ENCODE peak calls at places on chromosome 16, in five cellular contexts. One of them, this sample, is unnamed.
A peak's percentile ranks its signal among the peaks of the same experiment; 100 is the strongest.

GRCh38 chr16:67516296-67517177 is 12.1 kb upstream of the RIPOR1 start:
- DNase-seq in Caco-2: no peak
- DNase-seq in ovary: no peak
- DNase-seq in AG09309: peak; percentile 21
- DNase-seq in Calu3: no peak
- DNase-seq in this sample: no peak

GRCh38 chr16:4323845-4324478 is 8.1 kb downstream of the GLIS2 start:
- DNase-seq in Caco-2: no peak
- DNase-seq in ovary: peak; percentile 80
- DNase-seq in AG09309: no peak
- DNase-seq in Calu3: peak; percentile 66
- DNase-seq in this sample: peak; percentile 70

GRCh38 chr16:49652441-49653175 is 203.3 kb downstream of the ZNF423 start:
- DNase-seq in Caco-2: no peak
- DNase-seq in ovary: peak; percentile 74
- DNase-seq in AG09309: peak; percentile 54
- DNase-seq in Calu3: no peak
- DNase-seq in this sample: no peak

GRCh38 chr16:75494696-75495601 is at the start of gene CHST6:
- DNase-seq in Caco-2: peak; percentile 71
- DNase-seq in ovary: no peak
- DNase-seq in AG09309: no peak
- DNase-seq in Calu3: peak; percentile 76
- DNase-seq in this sample: peak; percentile 70

GRCh38 chr16:15521390-15521757 is 87.0 kb downstream of the BMERB1 start:
- DNase-seq in Caco-2: no peak
- DNase-seq in ovary: no peak
- DNase-seq in AG09309: no peak
- DNase-seq in Calu3: no peak
- DNase-seq in this sample: no peak

GRCh38 chr16:56849690-56850680 is 15.0 kb upstream of the SLC12A3 start:
- DNase-seq in Caco-2: no peak
- DNase-seq in ovary: no peak
- DNase-seq in AG09309: no peak
- DNase-seq in Calu3: no peak
- DNase-seq in this sample: no peak

GRCh38 chr16:4651842-4652241 is 27.2 kb downstream of the MGRN1 start:
- DNase-seq in Caco-2: no peak
- DNase-seq in ovary: no peak
- DNase-seq in AG09309: no peak
- DNase-seq in Calu3: no peak
- DNase-seq in this sample: no peak

GRCh38 chr16:77863250-77863649 is 74.9 kb downstream of the VAT1L start:
- DNase-seq in Caco-2: no peak
- DNase-seq in ovary: no peak
- DNase-seq in AG09309: no peak
- DNase-seq in Calu3: no peak
- DNase-seq in this sample: no peak

GRCh38 chr16:64826374-64826773 is 295.5 kb downstream of the CDH11 start:
- DNase-seq in Caco-2: no peak
- DNase-seq in ovary: no peak
- DNase-seq in AG09309: no peak
- DNase-seq in Calu3: no peak
- DNase-seq in this sample: no peak

GRCh38 chr16:8929086-8929748 is 34.5 kb downstream of the USP7 start:
- DNase-seq in Caco-2: no peak
- DNase-seq in ovary: no peak
- DNase-seq in AG09309: no peak
- DNase-seq in Calu3: no peak
- DNase-seq in this sample: peak; percentile 42

GRCh38 chr16:84088695-84089395 is 27.9 kb downstream of the MBTPS1 start:
- DNase-seq in Caco-2: peak; percentile 44
- DNase-seq in ovary: no peak
- DNase-seq in AG09309: no peak
- DNase-seq in Calu3: no peak
- DNase-seq in this sample: no peak

GRCh38 chr16:23518435-23518891 is 8.2 kb upstream of the GGA2 start:
- DNase-seq in Caco-2: no peak
- DNase-seq in ovary: no peak
- DNase-seq in AG09309: no peak
- DNase-seq in Calu3: no peak
- DNase-seq in this sample: no peak

GRCh38 chr16:4663756-4664465 is 29.5 kb upstream of the NUDT16L1 start:
- DNase-seq in Caco-2: no peak
- DNase-seq in ovary: no peak
- DNase-seq in AG09309: no peak
- DNase-seq in Calu3: no peak
- DNase-seq in this sample: no peak

GRCh38 chr16:48611329-48612137 is 1.6 kb upstream of the N4BP1 start:
- DNase-seq in Caco-2: no peak
- DNase-seq in ovary: no peak
- DNase-seq in AG09309: no peak
- DNase-seq in Calu3: peak; percentile 42
- DNase-seq in this sample: no peak

GRCh38 chr16:75455677-75456076 is 8.8 kb downstream of the TMEM170A start:
- DNase-seq in Caco-2: no peak
- DNase-seq in ovary: no peak
- DNase-seq in AG09309: no peak
- DNase-seq in Calu3: no peak
- DNase-seq in this sample: no peak

GRCh38 chr16:22370038-22370541 is 4.3 kb downstream of the CDR2 start:
- DNase-seq in Caco-2: no peak
- DNase-seq in ovary: no peak
- DNase-seq in AG09309: peak; percentile 47
- DNase-seq in Calu3: no peak
- DNase-seq in this sample: no peak

GRCh38 chr16:86755571-86756006 is 177.2 kb downstream of the FOXL1 start:
- DNase-seq in Caco-2: no peak
- DNase-seq in ovary: no peak
- DNase-seq in AG09309: no peak
- DNase-seq in Calu3: no peak
- DNase-seq in this sample: no peak

GRCh38 chr16:21963887-21964286 is 10.7 kb downstream of the UQCRC2 start:
- DNase-seq in Caco-2: no peak
- DNase-seq in ovary: no peak
- DNase-seq in AG09309: no peak
- DNase-seq in Calu3: no peak
- DNase-seq in this sample: no peak

GRCh38 chr16:49523435-49524159 is 150.0 kb downstream of the C16orf78 start:
- DNase-seq in Caco-2: no peak
- DNase-seq in ovary: no peak
- DNase-seq in AG09309: no peak
- DNase-seq in Calu3: no peak
- DNase-seq in this sample: no peak

GRCh38 chr16:65098916-65099315 is 22.9 kb downstream of the CDH11 start:
- DNase-seq in Caco-2: no peak
- DNase-seq in ovary: no peak
- DNase-seq in AG09309: no peak
- DNase-seq in Calu3: no peak
- DNase-seq in this sample: no peak

GRCh38 chr16:23668873-23669272 is 9.8 kb upstream of the PLK1 start:
- DNase-seq in Caco-2: no peak
- DNase-seq in ovary: no peak
- DNase-seq in AG09309: no peak
- DNase-seq in Calu3: no peak
- DNase-seq in this sample: no peak

GRCh38 chr16:55471448-55472097 is 7.4 kb upstream of the MMP2 start:
- DNase-seq in Caco-2: no peak
- DNase-seq in ovary: no peak
- DNase-seq in AG09309: peak; percentile 78
- DNase-seq in Calu3: no peak
- DNase-seq in this sample: no peak

GRCh38 chr16:57826040-57826434 is 23.7 kb upstream of the KIFC3 start:
- DNase-seq in Caco-2: no peak
- DNase-seq in ovary: no peak
- DNase-seq in AG09309: no peak
- DNase-seq in Calu3: no peak
- DNase-seq in this sample: no peak

GRCh38 chr16:57416084-57416483 is 11.5 kb downstream of the CCL17 start:
- DNase-seq in Caco-2: no peak
- DNase-seq in ovary: no peak
- DNase-seq in AG09309: no peak
- DNase-seq in Calu3: no peak
- DNase-seq in this sample: no peak

GRCh38 chr16:12612598-12613101 is 191.0 kb downstream of the CPPED1 start:
- DNase-seq in Caco-2: peak; percentile 70
- DNase-seq in ovary: no peak
- DNase-seq in AG09309: no peak
- DNase-seq in Calu3: peak; percentile 74
- DNase-seq in this sample: no peak

GRCh38 chr16:23368469-23368868 is 66.4 kb downstream of the SCNN1B start:
- DNase-seq in Caco-2: no peak
- DNase-seq in ovary: no peak
- DNase-seq in AG09309: no peak
- DNase-seq in Calu3: no peak
- DNase-seq in this sample: no peak

GRCh38 chr16:87929986-87930385 is 6.3 kb downstream of the CA5A start:
- DNase-seq in Caco-2: no peak
- DNase-seq in ovary: no peak
- DNase-seq in AG09309: no peak
- DNase-seq in Calu3: no peak
- DNase-seq in this sample: no peak
- TF ChIP-seq CTCF in Caco-2: no peak
- TF ChIP-seq CTCF in ovary: no peak
- TF ChIP-seq CTCF in AG09309: no peak
- TF ChIP-seq CTCF in Calu3: no peak
- TF ChIP-seq CTCF in this sample: no peak

GRCh38 chr16:1510941-1511351 is 17.8 kb downstream of the TELO2 start:
- DNase-seq in Caco-2: no peak
- DNase-seq in ovary: no peak
- DNase-seq in AG09309: no peak
- DNase-seq in Calu3: no peak
- DNase-seq in this sample: no peak
- TF ChIP-seq CTCF in Caco-2: no peak
- TF ChIP-seq CTCF in ovary: no peak
- TF ChIP-seq CTCF in AG09309: no peak
- TF ChIP-seq CTCF in Calu3: no peak
- TF ChIP-seq CTCF in this sample: no peak

GRCh38 chr16:66287916-66288315 is 78.6 kb upstream of the CDH5 start:
- DNase-seq in Caco-2: no peak
- DNase-seq in ovary: no peak
- DNase-seq in AG09309: no peak
- DNase-seq in Calu3: no peak
- DNase-seq in this sample: no peak

GRCh38 chr16:66290431-66290830 is 76.1 kb upstream of the CDH5 start:
- DNase-seq in Caco-2: no peak
- DNase-seq in ovary: no peak
- DNase-seq in AG09309: no peak
- DNase-seq in Calu3: no peak
- DNase-seq in this sample: no peak

GRCh38 chr16:66287416-66287815 is 79.1 kb upstream of the CDH5 start:
- DNase-seq in Caco-2: no peak
- DNase-seq in ovary: no peak
- DNase-seq in AG09309: no peak
- DNase-seq in Calu3: no peak
- DNase-seq in this sample: no peak

GRCh38 chr16:66289986-66290385 is 76.5 kb upstream of the CDH5 start:
- DNase-seq in Caco-2: no peak
- DNase-seq in ovary: no peak
- DNase-seq in AG09309: no peak
- DNase-seq in Calu3: no peak
- DNase-seq in this sample: no peak

DNA sequence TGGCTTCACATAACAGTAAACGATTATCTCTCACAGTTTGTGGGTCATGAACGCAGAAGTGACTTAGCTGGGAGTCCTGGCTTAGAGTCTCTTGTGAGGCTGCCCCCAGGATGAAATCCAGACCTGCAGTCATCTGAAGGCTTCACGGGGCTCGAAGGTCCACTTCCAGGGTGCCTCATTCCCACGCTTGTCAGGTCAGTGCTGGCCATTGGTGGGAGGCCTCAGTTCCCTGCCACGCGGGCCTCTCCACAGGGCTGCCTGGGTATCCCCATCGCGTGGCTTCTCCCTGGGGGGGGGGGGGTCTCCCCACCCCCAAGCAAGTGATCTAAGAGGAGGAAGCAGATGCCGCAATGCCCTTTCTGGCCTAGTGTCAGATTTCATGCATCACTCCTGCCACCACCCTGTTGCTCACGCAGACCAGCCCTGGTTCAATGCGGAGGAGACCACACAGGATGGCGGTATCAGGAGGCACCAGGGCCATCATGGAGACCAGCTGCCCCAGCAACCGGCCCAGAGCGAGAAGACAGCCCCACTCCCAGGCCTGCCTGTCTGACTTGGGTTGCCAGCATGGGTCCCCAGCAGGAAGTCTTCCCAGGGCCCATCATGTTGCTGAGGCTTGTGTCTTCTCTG is 77.3 kb upstream of the CDH5 start:
- DNase-seq in Caco-2: no peak
- DNase-seq in ovary: no peak
- DNase-seq in AG09309: no peak
- DNase-seq in Calu3: no peak
- DNase-seq in this sample: no peak
- TF ChIP-seq CTCF in Caco-2: no peak
- TF ChIP-seq CTCF in ovary: no peak
- TF ChIP-seq CTCF in AG09309: no peak
- TF ChIP-seq CTCF in Calu3: no peak
- TF ChIP-seq CTCF in this sample: no peak

GRCh38 chr16:28526201-28527099 is 12.3 kb downstream of the NUPR1 start:
- DNase-seq in Caco-2: peak; percentile 76
- DNase-seq in ovary: no peak
- DNase-seq in AG09309: no peak
- DNase-seq in Calu3: no peak
- DNase-seq in this sample: no peak

GRCh38 chr16:28522792-28523191 is 16.0 kb downstream of the NUPR1 start:
- DNase-seq in Caco-2: no peak
- DNase-seq in ovary: no peak
- DNase-seq in AG09309: no peak
- DNase-seq in Calu3: no peak
- DNase-seq in this sample: no peak

GRCh38 chr16:28521436-28521835 is 14.8 kb upstream of the IL27 start:
- DNase-seq in Caco-2: no peak
- DNase-seq in ovary: no peak
- DNase-seq in AG09309: no peak
- DNase-seq in Calu3: no peak
- DNase-seq in this sample: no peak

GRCh38 chr16:28527985-28528384 is 10.8 kb downstream of the NUPR1 start:
- DNase-seq in Caco-2: no peak
- DNase-seq in ovary: no peak
- DNase-seq in AG09309: no peak
- DNase-seq in Calu3: no peak
- DNase-seq in this sample: no peak

DNA sequence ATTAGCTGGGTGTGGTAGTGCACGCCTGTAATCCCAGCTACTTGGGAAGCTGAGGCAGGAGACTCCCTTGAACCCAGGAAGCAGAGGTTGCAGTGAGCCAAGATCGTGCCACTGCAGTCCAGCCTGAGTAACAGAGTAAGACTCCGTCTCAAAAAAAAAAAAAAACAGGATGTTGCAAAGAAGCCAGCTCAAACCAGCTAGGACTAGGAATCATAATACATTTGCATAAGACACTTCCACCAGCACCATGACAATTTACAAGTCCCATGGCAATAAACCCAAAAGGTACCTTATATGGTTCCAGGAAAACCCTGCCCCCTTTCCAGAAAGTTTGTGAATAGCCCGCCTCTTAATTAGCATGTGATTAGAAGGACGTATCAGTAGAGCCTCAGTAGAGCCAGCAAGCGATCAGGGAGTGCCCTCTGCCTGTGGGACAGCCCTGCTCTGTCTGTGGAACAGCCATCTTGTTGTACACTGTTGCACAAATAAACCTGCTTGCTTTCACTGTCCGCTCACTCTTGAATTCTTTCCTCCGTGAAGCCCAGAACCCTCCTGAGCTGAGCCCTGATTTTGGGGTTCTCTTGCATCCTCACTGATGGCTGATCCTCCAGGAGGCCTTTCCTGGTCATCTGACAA is 14.1 kb downstream of the NUPR1 start:
- DNase-seq in Caco-2: peak; percentile 30
- DNase-seq in ovary: no peak
- DNase-seq in AG09309: no peak
- DNase-seq in Calu3: no peak
- DNase-seq in this sample: no peak
- TF ChIP-seq CTCF in Caco-2: no peak
- TF ChIP-seq CTCF in ovary: no peak
- TF ChIP-seq CTCF in AG09309: no peak
- TF ChIP-seq CTCF in Calu3: no peak
- TF ChIP-seq CTCF in this sample: no peak